ENCODE peak calls at places on chromosomes 16 and 17, in eight cellular contexts. One of them, this sample, is unnamed.

GRCh38 chr17:58340623-58340876 is 11.5 kb downstream of the SUPT4H1 start:
- DNase-seq in fibroblast of lung: no peak
- DNase-seq in cardiac fibroblast: no peak
- DNase-seq in foreskin fibroblast: no peak
- DNase-seq in CD4-positive, alpha-beta memory T cell: no peak
- DNase-seq in fibroblast of mammary gland: no peak
- DNase-seq in lower leg skin: no peak
- DNase-seq in thoracic aorta: no peak
- DNase-seq in this sample: no peak

GRCh38 chr16:55542459-55543082 is 23.9 kb upstream of the CAPNS2 start:
- DNase-seq in fibroblast of lung: peak
- DNase-seq in cardiac fibroblast: peak
- DNase-seq in foreskin fibroblast: peak
- DNase-seq in CD4-positive, alpha-beta memory T cell: no peak
- DNase-seq in fibroblast of mammary gland: peak
- DNase-seq in lower leg skin: no peak
- DNase-seq in thoracic aorta: no peak
- DNase-seq in this sample: no peak

GRCh38 chr16:23754594-23755483 is at the start of gene CHP2:
- DNase-seq in fibroblast of lung: no peak
- DNase-seq in cardiac fibroblast: no peak
- DNase-seq in foreskin fibroblast: no peak
- DNase-seq in CD4-positive, alpha-beta memory T cell: no peak
- DNase-seq in fibroblast of mammary gland: no peak
- DNase-seq in lower leg skin: peak
- DNase-seq in thoracic aorta: no peak
- DNase-seq in this sample: no peak

GRCh38 chr17:43011728-43012472 is 5.3 kb downstream of the IFI35 start:
- DNase-seq in fibroblast of lung: no peak
- DNase-seq in cardiac fibroblast: no peak
- DNase-seq in foreskin fibroblast: no peak
- DNase-seq in CD4-positive, alpha-beta memory T cell: no peak
- DNase-seq in fibroblast of mammary gland: no peak
- DNase-seq in lower leg skin: no peak
- DNase-seq in thoracic aorta: no peak
- DNase-seq in this sample: no peak

GRCh38 chr17:64783556-64784352 is 121.6 kb upstream of the SMURF2 start:
- DNase-seq in fibroblast of lung: no peak
- DNase-seq in cardiac fibroblast: no peak
- DNase-seq in foreskin fibroblast: no peak
- DNase-seq in CD4-positive, alpha-beta memory T cell: no peak
- DNase-seq in fibroblast of mammary gland: no peak
- DNase-seq in lower leg skin: peak
- DNase-seq in thoracic aorta: no peak
- DNase-seq in this sample: no peak

GRCh38 chr17:81527591-81528383 is at the start of gene FSCN2:
- DNase-seq in fibroblast of lung: no peak
- DNase-seq in cardiac fibroblast: no peak
- DNase-seq in foreskin fibroblast: peak
- DNase-seq in CD4-positive, alpha-beta memory T cell: no peak
- DNase-seq in fibroblast of mammary gland: peak
- DNase-seq in lower leg skin: no peak
- DNase-seq in thoracic aorta: no peak
- DNase-seq in this sample: no peak

GRCh38 chr16:85752511-85753420 is 1.9 kb upstream of the C16orf74 start:
- DNase-seq in fibroblast of lung: peak
- DNase-seq in cardiac fibroblast: peak
- DNase-seq in foreskin fibroblast: peak
- DNase-seq in CD4-positive, alpha-beta memory T cell: no peak
- DNase-seq in fibroblast of mammary gland: no peak
- DNase-seq in lower leg skin: no peak
- DNase-seq in thoracic aorta: no peak
- DNase-seq in this sample: peak

GRCh38 chr16:54280751-54281150 is 5.8 kb downstream of the IRX3 start:
- DNase-seq in fibroblast of lung: peak
- DNase-seq in cardiac fibroblast: peak
- DNase-seq in foreskin fibroblast: peak
- DNase-seq in CD4-positive, alpha-beta memory T cell: no peak
- DNase-seq in fibroblast of mammary gland: peak
- DNase-seq in lower leg skin: peak
- DNase-seq in thoracic aorta: no peak
- DNase-seq in this sample: no peak

DNA sequence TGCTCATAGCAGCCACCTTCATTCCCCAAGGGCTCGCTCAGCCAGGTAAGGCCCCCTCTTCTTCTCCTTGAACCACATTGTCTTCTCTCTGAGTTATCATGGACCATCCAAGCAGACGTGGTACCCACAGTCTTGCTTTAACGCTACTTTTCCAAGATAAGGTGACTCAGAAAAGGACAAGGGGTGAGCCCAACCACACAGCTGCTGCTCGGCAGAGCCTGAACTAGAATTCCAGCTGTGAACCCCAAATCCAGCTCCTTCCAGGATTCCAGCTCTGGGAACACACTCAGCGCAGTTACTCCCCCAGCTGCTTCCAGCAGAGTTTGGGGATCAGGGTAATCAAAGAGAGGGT is 272 bp downstream of the CCL2 start:
- DNase-seq in fibroblast of lung: peak
- DNase-seq in cardiac fibroblast: no peak
- DNase-seq in foreskin fibroblast: no peak
- DNase-seq in CD4-positive, alpha-beta memory T cell: no peak
- DNase-seq in fibroblast of mammary gland: peak
- DNase-seq in lower leg skin: no peak
- DNase-seq in thoracic aorta: no peak
- DNase-seq in this sample: no peak
- H3K4me3 ChIP-seq in fibroblast of lung: peak
- H3K4me3 ChIP-seq in cardiac fibroblast: peak
- H3K4me3 ChIP-seq in foreskin fibroblast: peak
- H3K4me3 ChIP-seq in CD4-positive, alpha-beta memory T cell: no peak
- H3K4me3 ChIP-seq in fibroblast of mammary gland: peak
- H3K4me3 ChIP-seq in lower leg skin: no peak
- H3K4me3 ChIP-seq in thoracic aorta: peak
- H3K4me3 ChIP-seq in this sample: no peak

GRCh38 chr16:87945351-87946042 is 5.7 kb upstream of the BANP start:
- DNase-seq in fibroblast of lung: peak
- DNase-seq in cardiac fibroblast: peak
- DNase-seq in foreskin fibroblast: peak
- DNase-seq in CD4-positive, alpha-beta memory T cell: no peak
- DNase-seq in fibroblast of mammary gland: peak
- DNase-seq in lower leg skin: no peak
- DNase-seq in thoracic aorta: no peak
- DNase-seq in this sample: no peak
- H3K4me3 ChIP-seq in fibroblast of lung: peak
- H3K4me3 ChIP-seq in cardiac fibroblast: peak
- H3K4me3 ChIP-seq in foreskin fibroblast: peak
- H3K4me3 ChIP-seq in CD4-positive, alpha-beta memory T cell: no peak
- H3K4me3 ChIP-seq in fibroblast of mammary gland: no peak
- H3K4me3 ChIP-seq in lower leg skin: no peak
- H3K4me3 ChIP-seq in thoracic aorta: peak
- H3K4me3 ChIP-seq in this sample: peak

GRCh38 chr17:66335797-66336196 is 33.4 kb downstream of the PRKCA start:
- DNase-seq in fibroblast of lung: no peak
- DNase-seq in cardiac fibroblast: no peak
- DNase-seq in foreskin fibroblast: no peak
- DNase-seq in CD4-positive, alpha-beta memory T cell: no peak
- DNase-seq in fibroblast of mammary gland: no peak
- DNase-seq in lower leg skin: no peak
- DNase-seq in thoracic aorta: no peak
- DNase-seq in this sample: no peak
- H3K4me3 ChIP-seq in fibroblast of lung: no peak
- H3K4me3 ChIP-seq in cardiac fibroblast: no peak
- H3K4me3 ChIP-seq in foreskin fibroblast: no peak
- H3K4me3 ChIP-seq in CD4-positive, alpha-beta memory T cell: no peak
- H3K4me3 ChIP-seq in fibroblast of mammary gland: no peak
- H3K4me3 ChIP-seq in lower leg skin: no peak
- H3K4me3 ChIP-seq in thoracic aorta: no peak
- H3K4me3 ChIP-seq in this sample: no peak

GRCh38 chr17:74878658-74879057 is 5.9 kb upstream of the FDXR start:
- DNase-seq in fibroblast of lung: no peak
- DNase-seq in cardiac fibroblast: no peak
- DNase-seq in foreskin fibroblast: no peak
- DNase-seq in CD4-positive, alpha-beta memory T cell: no peak
- DNase-seq in fibroblast of mammary gland: no peak
- DNase-seq in lower leg skin: no peak
- DNase-seq in thoracic aorta: no peak
- DNase-seq in this sample: no peak

GRCh38 chr17:74879308-74879707 is 6.5 kb upstream of the FDXR start:
- DNase-seq in fibroblast of lung: no peak
- DNase-seq in cardiac fibroblast: no peak
- DNase-seq in foreskin fibroblast: no peak
- DNase-seq in CD4-positive, alpha-beta memory T cell: no peak
- DNase-seq in fibroblast of mammary gland: no peak
- DNase-seq in lower leg skin: no peak
- DNase-seq in thoracic aorta: no peak
- DNase-seq in this sample: no peak

GRCh38 chr17:74875970-74876593 is 3.3 kb upstream of the FDXR start:
- DNase-seq in fibroblast of lung: no peak
- DNase-seq in cardiac fibroblast: no peak
- DNase-seq in foreskin fibroblast: no peak
- DNase-seq in CD4-positive, alpha-beta memory T cell: no peak
- DNase-seq in fibroblast of mammary gland: no peak
- DNase-seq in lower leg skin: no peak
- DNase-seq in thoracic aorta: no peak
- DNase-seq in this sample: no peak

GRCh38 chr17:74875155-74875969 is 2.6 kb upstream of the FDXR start:
- DNase-seq in fibroblast of lung: no peak
- DNase-seq in cardiac fibroblast: no peak
- DNase-seq in foreskin fibroblast: peak
- DNase-seq in CD4-positive, alpha-beta memory T cell: no peak
- DNase-seq in fibroblast of mammary gland: no peak
- DNase-seq in lower leg skin: no peak
- DNase-seq in thoracic aorta: no peak
- DNase-seq in this sample: no peak

DNA sequence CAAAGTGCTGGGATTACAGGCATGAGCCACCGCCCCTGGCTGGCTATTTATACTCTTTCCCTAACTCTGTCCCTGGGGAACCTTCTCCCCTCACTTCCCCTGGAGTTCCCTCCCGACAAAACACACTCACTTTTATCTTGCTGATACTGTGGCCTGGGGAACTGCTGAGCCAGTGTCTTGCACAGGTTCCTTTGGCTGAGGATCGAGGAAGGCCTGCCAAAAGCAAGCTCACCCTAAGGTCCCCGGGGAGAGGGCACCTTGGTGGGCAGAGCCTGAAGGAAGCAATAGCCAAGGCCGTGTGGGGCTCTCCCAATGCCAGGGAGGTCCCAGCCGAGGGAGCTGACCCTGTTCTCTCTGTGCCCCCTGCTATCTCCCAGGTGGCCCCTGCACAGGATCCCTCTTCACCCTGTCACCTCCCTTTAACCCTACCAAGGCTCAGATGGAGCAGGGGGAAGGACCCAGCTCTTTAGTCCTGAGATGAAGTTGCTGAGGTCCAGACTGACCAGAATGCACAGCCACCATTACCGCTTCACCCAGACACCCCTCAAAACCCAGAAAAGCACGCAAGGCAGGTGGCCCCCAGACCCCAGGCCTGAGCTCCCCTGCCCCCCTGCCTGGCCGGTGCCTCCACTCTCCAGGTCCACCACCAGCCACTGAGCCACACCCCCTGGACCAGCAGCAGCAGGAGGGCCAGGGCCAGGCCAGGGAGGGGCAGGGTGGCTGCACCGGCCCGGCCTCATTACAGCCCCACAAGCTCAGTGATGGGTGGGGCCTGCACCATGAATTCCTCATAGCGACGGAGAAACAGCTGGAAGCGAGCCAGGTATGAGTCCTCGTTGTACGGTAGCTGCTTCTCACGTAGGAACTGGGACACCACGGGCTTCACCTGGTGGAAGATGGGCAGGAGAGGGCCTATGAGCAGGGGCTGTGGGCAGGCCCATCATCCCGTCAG is 5.1 kb upstream of the FDXR start:
- DNase-seq in fibroblast of lung: no peak
- DNase-seq in cardiac fibroblast: peak
- DNase-seq in foreskin fibroblast: peak
- DNase-seq in CD4-positive, alpha-beta memory T cell: no peak
- DNase-seq in fibroblast of mammary gland: peak
- DNase-seq in lower leg skin: no peak
- DNase-seq in thoracic aorta: no peak
- DNase-seq in this sample: no peak
- H3K4me3 ChIP-seq in fibroblast of lung: no peak
- H3K4me3 ChIP-seq in cardiac fibroblast: no peak
- H3K4me3 ChIP-seq in foreskin fibroblast: no peak
- H3K4me3 ChIP-seq in CD4-positive, alpha-beta memory T cell: no peak
- H3K4me3 ChIP-seq in fibroblast of mammary gland: no peak
- H3K4me3 ChIP-seq in lower leg skin: no peak
- H3K4me3 ChIP-seq in thoracic aorta: no peak
- H3K4me3 ChIP-seq in this sample: no peak

GRCh38 chr17:83100220-83100852 is 20.9 kb downstream of the METRNL start:
- DNase-seq in fibroblast of lung: no peak
- DNase-seq in cardiac fibroblast: no peak
- DNase-seq in foreskin fibroblast: peak
- DNase-seq in CD4-positive, alpha-beta memory T cell: no peak
- DNase-seq in fibroblast of mammary gland: no peak
- DNase-seq in lower leg skin: no peak
- DNase-seq in thoracic aorta: no peak
- DNase-seq in this sample: no peak

GRCh38 chr17:83099086-83099540 is 19.7 kb downstream of the METRNL start:
- DNase-seq in fibroblast of lung: no peak
- DNase-seq in cardiac fibroblast: no peak
- DNase-seq in foreskin fibroblast: no peak
- DNase-seq in CD4-positive, alpha-beta memory T cell: no peak
- DNase-seq in fibroblast of mammary gland: no peak
- DNase-seq in lower leg skin: no peak
- DNase-seq in thoracic aorta: no peak
- DNase-seq in this sample: no peak

GRCh38 chr17:83100853-83101391 is 21.5 kb downstream of the METRNL start:
- DNase-seq in fibroblast of lung: no peak
- DNase-seq in cardiac fibroblast: no peak
- DNase-seq in foreskin fibroblast: no peak
- DNase-seq in CD4-positive, alpha-beta memory T cell: no peak
- DNase-seq in fibroblast of mammary gland: no peak
- DNase-seq in lower leg skin: peak
- DNase-seq in thoracic aorta: no peak
- DNase-seq in this sample: no peak

GRCh38 chr17:83098241-83099085 is 19.1 kb downstream of the METRNL start:
- DNase-seq in fibroblast of lung: no peak
- DNase-seq in cardiac fibroblast: no peak
- DNase-seq in foreskin fibroblast: peak
- DNase-seq in CD4-positive, alpha-beta memory T cell: no peak
- DNase-seq in fibroblast of mammary gland: no peak
- DNase-seq in lower leg skin: no peak
- DNase-seq in thoracic aorta: no peak
- DNase-seq in this sample: no peak

DNA sequence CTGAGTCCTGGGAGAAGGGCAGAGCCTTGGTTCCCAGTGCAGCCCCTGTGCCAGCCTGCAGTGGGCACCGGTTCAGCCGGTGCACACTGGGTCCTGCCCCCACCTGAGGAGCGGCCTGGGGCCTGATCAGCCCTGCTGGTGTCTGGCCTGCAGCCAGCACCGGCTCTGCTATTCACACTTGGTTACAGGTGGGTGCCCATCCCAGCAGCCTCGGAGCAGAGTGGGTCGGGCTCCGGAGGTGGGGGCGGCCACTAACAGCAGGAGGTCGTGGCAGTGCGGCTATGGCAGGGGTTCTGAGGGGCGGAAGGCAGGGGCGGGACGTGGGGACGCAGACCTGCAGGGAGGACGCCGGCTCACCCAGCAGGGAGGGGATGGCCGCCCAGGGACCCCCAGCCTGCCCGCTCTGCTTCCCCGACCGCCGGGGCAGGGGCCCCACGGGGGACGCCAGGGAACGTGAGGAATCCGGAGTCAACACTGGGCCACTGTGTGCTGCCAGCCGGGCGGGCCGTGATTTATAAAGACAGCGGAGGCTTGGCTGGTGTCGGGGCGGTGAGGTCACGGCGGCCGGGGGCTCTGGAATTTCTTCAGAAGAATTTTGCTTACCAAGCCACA is 20.3 kb downstream of the METRNL start:
- DNase-seq in fibroblast of lung: peak
- DNase-seq in cardiac fibroblast: no peak
- DNase-seq in foreskin fibroblast: peak
- DNase-seq in CD4-positive, alpha-beta memory T cell: no peak
- DNase-seq in fibroblast of mammary gland: no peak
- DNase-seq in lower leg skin: no peak
- DNase-seq in thoracic aorta: no peak
- DNase-seq in this sample: no peak
- H3K4me3 ChIP-seq in fibroblast of lung: peak
- H3K4me3 ChIP-seq in cardiac fibroblast: no peak
- H3K4me3 ChIP-seq in foreskin fibroblast: no peak
- H3K4me3 ChIP-seq in CD4-positive, alpha-beta memory T cell: no peak
- H3K4me3 ChIP-seq in fibroblast of mammary gland: no peak
- H3K4me3 ChIP-seq in lower leg skin: no peak
- H3K4me3 ChIP-seq in thoracic aorta: peak
- H3K4me3 ChIP-seq in this sample: no peak